ENCODE peak calls at places on chromosomes 12 and 14, in ten cellular contexts. One of them, this sample, is unnamed.

GRCh38 chr12:47382305-47382704 is 302.5 kb upstream of the AMIGO2 start:
- DNase-seq in naive thymus-derived CD4-positive, alpha-beta T cell: no peak
- DNase-seq in CD8-positive, alpha-beta T cell: no peak
- DNase-seq in fibroblast of lung: no peak
- DNase-seq in heart right ventricle: no peak
- DNase-seq in PC-3: no peak
- DNase-seq in CD4-positive, CD25-positive, alpha-beta regulatory T cell: no peak
- DNase-seq in CD4-positive, alpha-beta T cell: no peak
- DNase-seq in tibial nerve: no peak
- DNase-seq in ovary: no peak
- DNase-seq in this sample: no peak

GRCh38 chr14:74506408-74506807 is 12.8 kb downstream of the ISCA2 start:
- DNase-seq in naive thymus-derived CD4-positive, alpha-beta T cell: no peak
- DNase-seq in CD8-positive, alpha-beta T cell: no peak
- DNase-seq in fibroblast of lung: no peak
- DNase-seq in heart right ventricle: no peak
- DNase-seq in PC-3: no peak
- DNase-seq in CD4-positive, CD25-positive, alpha-beta regulatory T cell: no peak
- DNase-seq in CD4-positive, alpha-beta T cell: no peak
- DNase-seq in tibial nerve: no peak
- DNase-seq in ovary: no peak
- DNase-seq in this sample: no peak

GRCh38 chr12:118376089-118377004 is at the start of gene SUDS3:
- DNase-seq in naive thymus-derived CD4-positive, alpha-beta T cell: peak
- DNase-seq in CD8-positive, alpha-beta T cell: peak
- DNase-seq in fibroblast of lung: peak
- DNase-seq in heart right ventricle: peak
- DNase-seq in PC-3: peak
- DNase-seq in CD4-positive, CD25-positive, alpha-beta regulatory T cell: peak
- DNase-seq in CD4-positive, alpha-beta T cell: peak
- DNase-seq in tibial nerve: peak
- DNase-seq in ovary: peak
- DNase-seq in this sample: peak

GRCh38 chr14:76929927-76930326 is 98.6 kb downstream of the IRF2BPL start:
- DNase-seq in naive thymus-derived CD4-positive, alpha-beta T cell: peak
- DNase-seq in CD8-positive, alpha-beta T cell: peak
- DNase-seq in fibroblast of lung: no peak
- DNase-seq in heart right ventricle: no peak
- DNase-seq in PC-3: no peak
- DNase-seq in CD4-positive, CD25-positive, alpha-beta regulatory T cell: peak
- DNase-seq in CD4-positive, alpha-beta T cell: peak
- DNase-seq in tibial nerve: no peak
- DNase-seq in ovary: no peak
- DNase-seq in this sample: no peak

GRCh38 chr12:80713419-80713818 is 3.3 kb upstream of the MYF5 start:
- DNase-seq in naive thymus-derived CD4-positive, alpha-beta T cell: no peak
- DNase-seq in CD8-positive, alpha-beta T cell: no peak
- DNase-seq in fibroblast of lung: no peak
- DNase-seq in heart right ventricle: no peak
- DNase-seq in PC-3: no peak
- DNase-seq in CD4-positive, CD25-positive, alpha-beta regulatory T cell: no peak
- DNase-seq in CD4-positive, alpha-beta T cell: no peak
- DNase-seq in tibial nerve: no peak
- DNase-seq in ovary: no peak
- DNase-seq in this sample: no peak

GRCh38 chr14:22982013-22982476 is 306 bp downstream of the AJUBA start:
- DNase-seq in naive thymus-derived CD4-positive, alpha-beta T cell: peak
- DNase-seq in CD8-positive, alpha-beta T cell: no peak
- DNase-seq in fibroblast of lung: no peak
- DNase-seq in heart right ventricle: no peak
- DNase-seq in PC-3: no peak
- DNase-seq in CD4-positive, CD25-positive, alpha-beta regulatory T cell: peak
- DNase-seq in CD4-positive, alpha-beta T cell: no peak
- DNase-seq in tibial nerve: no peak
- DNase-seq in ovary: no peak
- DNase-seq in this sample: no peak

GRCh38 chr12:98464155-98464554 is 51.2 kb upstream of the TMPO start:
- DNase-seq in naive thymus-derived CD4-positive, alpha-beta T cell: no peak
- DNase-seq in CD8-positive, alpha-beta T cell: no peak
- DNase-seq in fibroblast of lung: peak
- DNase-seq in heart right ventricle: no peak
- DNase-seq in PC-3: no peak
- DNase-seq in CD4-positive, CD25-positive, alpha-beta regulatory T cell: no peak
- DNase-seq in CD4-positive, alpha-beta T cell: no peak
- DNase-seq in tibial nerve: no peak
- DNase-seq in ovary: no peak
- DNase-seq in this sample: no peak

GRCh38 chr14:103576371-103577024 is 13.7 kb downstream of the COA8 start:
- DNase-seq in naive thymus-derived CD4-positive, alpha-beta T cell: no peak
- DNase-seq in CD8-positive, alpha-beta T cell: no peak
- DNase-seq in fibroblast of lung: peak
- DNase-seq in heart right ventricle: peak
- DNase-seq in PC-3: peak
- DNase-seq in CD4-positive, CD25-positive, alpha-beta regulatory T cell: no peak
- DNase-seq in CD4-positive, alpha-beta T cell: no peak
- DNase-seq in tibial nerve: peak
- DNase-seq in ovary: peak
- DNase-seq in this sample: no peak

GRCh38 chr12:49548822-49549648 is 10.2 kb downstream of the KCNH3 start:
- DNase-seq in naive thymus-derived CD4-positive, alpha-beta T cell: no peak
- DNase-seq in CD8-positive, alpha-beta T cell: no peak
- DNase-seq in fibroblast of lung: peak
- DNase-seq in heart right ventricle: peak
- DNase-seq in PC-3: no peak
- DNase-seq in CD4-positive, CD25-positive, alpha-beta regulatory T cell: peak
- DNase-seq in CD4-positive, alpha-beta T cell: no peak
- DNase-seq in tibial nerve: no peak
- DNase-seq in ovary: no peak
- DNase-seq in this sample: no peak

GRCh38 chr14:46048127-46048526 is 603.5 kb downstream of the RPL10L start:
- DNase-seq in naive thymus-derived CD4-positive, alpha-beta T cell: no peak
- DNase-seq in CD8-positive, alpha-beta T cell: no peak
- DNase-seq in fibroblast of lung: peak
- DNase-seq in heart right ventricle: no peak
- DNase-seq in PC-3: peak
- DNase-seq in CD4-positive, CD25-positive, alpha-beta regulatory T cell: no peak
- DNase-seq in CD4-positive, alpha-beta T cell: no peak
- DNase-seq in tibial nerve: no peak
- DNase-seq in ovary: no peak
- DNase-seq in this sample: no peak

GRCh38 chr14:71139058-71139946 is 232.0 kb downstream of the PCNX1 start:
- DNase-seq in naive thymus-derived CD4-positive, alpha-beta T cell: peak
- DNase-seq in CD8-positive, alpha-beta T cell: peak
- DNase-seq in fibroblast of lung: peak
- DNase-seq in heart right ventricle: peak
- DNase-seq in PC-3: peak
- DNase-seq in CD4-positive, CD25-positive, alpha-beta regulatory T cell: peak
- DNase-seq in CD4-positive, alpha-beta T cell: peak
- DNase-seq in tibial nerve: peak
- DNase-seq in ovary: peak
- DNase-seq in this sample: no peak

GRCh38 chr12:51391047-51391837 is at the start of gene GALNT6:
- DNase-seq in naive thymus-derived CD4-positive, alpha-beta T cell: peak
- DNase-seq in CD8-positive, alpha-beta T cell: peak
- DNase-seq in fibroblast of lung: no peak
- DNase-seq in heart right ventricle: peak
- DNase-seq in PC-3: peak
- DNase-seq in CD4-positive, CD25-positive, alpha-beta regulatory T cell: peak
- DNase-seq in CD4-positive, alpha-beta T cell: peak
- DNase-seq in tibial nerve: no peak
- DNase-seq in ovary: no peak
- DNase-seq in this sample: no peak

GRCh38 chr12:51390457-51391046 is 654 bp downstream of the GALNT6 start:
- DNase-seq in naive thymus-derived CD4-positive, alpha-beta T cell: no peak
- DNase-seq in CD8-positive, alpha-beta T cell: no peak
- DNase-seq in fibroblast of lung: no peak
- DNase-seq in heart right ventricle: no peak
- DNase-seq in PC-3: peak
- DNase-seq in CD4-positive, CD25-positive, alpha-beta regulatory T cell: no peak
- DNase-seq in CD4-positive, alpha-beta T cell: no peak
- DNase-seq in tibial nerve: no peak
- DNase-seq in ovary: no peak
- DNase-seq in this sample: no peak

GRCh38 chr12:51395283-51396230 is 4.4 kb upstream of the GALNT6 start:
- DNase-seq in naive thymus-derived CD4-positive, alpha-beta T cell: no peak
- DNase-seq in CD8-positive, alpha-beta T cell: no peak
- DNase-seq in fibroblast of lung: no peak
- DNase-seq in heart right ventricle: no peak
- DNase-seq in PC-3: no peak
- DNase-seq in CD4-positive, CD25-positive, alpha-beta regulatory T cell: no peak
- DNase-seq in CD4-positive, alpha-beta T cell: no peak
- DNase-seq in tibial nerve: no peak
- DNase-seq in ovary: no peak
- DNase-seq in this sample: no peak

GRCh38 chr12:51392556-51393237 is 1.5 kb upstream of the GALNT6 start:
- DNase-seq in naive thymus-derived CD4-positive, alpha-beta T cell: no peak
- DNase-seq in CD8-positive, alpha-beta T cell: no peak
- DNase-seq in fibroblast of lung: peak
- DNase-seq in heart right ventricle: no peak
- DNase-seq in PC-3: no peak
- DNase-seq in CD4-positive, CD25-positive, alpha-beta regulatory T cell: peak
- DNase-seq in CD4-positive, alpha-beta T cell: no peak
- DNase-seq in tibial nerve: no peak
- DNase-seq in ovary: no peak
- DNase-seq in this sample: no peak

GRCh38 chr12:51393676-51394545 is 2.7 kb upstream of the GALNT6 start:
- DNase-seq in naive thymus-derived CD4-positive, alpha-beta T cell: peak
- DNase-seq in CD8-positive, alpha-beta T cell: peak
- DNase-seq in fibroblast of lung: peak
- DNase-seq in heart right ventricle: no peak
- DNase-seq in PC-3: peak
- DNase-seq in CD4-positive, CD25-positive, alpha-beta regulatory T cell: peak
- DNase-seq in CD4-positive, alpha-beta T cell: peak
- DNase-seq in tibial nerve: no peak
- DNase-seq in ovary: no peak
- DNase-seq in this sample: peak
- H3K27ac ChIP-seq in naive thymus-derived CD4-positive, alpha-beta T cell: peak
- H3K27ac ChIP-seq in CD8-positive, alpha-beta T cell: peak
- H3K27ac ChIP-seq in fibroblast of lung: peak
- H3K27ac ChIP-seq in heart right ventricle: peak
- H3K27ac ChIP-seq in PC-3: peak
- H3K27ac ChIP-seq in CD4-positive, CD25-positive, alpha-beta regulatory T cell: peak
- H3K27ac ChIP-seq in CD4-positive, alpha-beta T cell: peak
- H3K27ac ChIP-seq in tibial nerve: no peak
- H3K27ac ChIP-seq in ovary: no peak
- H3K27ac ChIP-seq in this sample: peak

GRCh38 chr14:80215756-80216581 is 4.7 kb upstream of the DIO2 start:
- DNase-seq in naive thymus-derived CD4-positive, alpha-beta T cell: no peak
- DNase-seq in CD8-positive, alpha-beta T cell: no peak
- DNase-seq in fibroblast of lung: peak
- DNase-seq in heart right ventricle: peak
- DNase-seq in PC-3: peak
- DNase-seq in CD4-positive, CD25-positive, alpha-beta regulatory T cell: no peak
- DNase-seq in CD4-positive, alpha-beta T cell: no peak
- DNase-seq in tibial nerve: peak
- DNase-seq in ovary: no peak
- DNase-seq in this sample: no peak
- H3K27ac ChIP-seq in naive thymus-derived CD4-positive, alpha-beta T cell: no peak
- H3K27ac ChIP-seq in CD8-positive, alpha-beta T cell: no peak
- H3K27ac ChIP-seq in fibroblast of lung: no peak
- H3K27ac ChIP-seq in heart right ventricle: peak
- H3K27ac ChIP-seq in PC-3: peak
- H3K27ac ChIP-seq in CD4-positive, CD25-positive, alpha-beta regulatory T cell: no peak
- H3K27ac ChIP-seq in CD4-positive, alpha-beta T cell: no peak
- H3K27ac ChIP-seq in tibial nerve: no peak
- H3K27ac ChIP-seq in ovary: no peak
- H3K27ac ChIP-seq in this sample: no peak

GRCh38 chr14:37992489-37992888 is 215.2 kb upstream of the SSTR1 start:
- DNase-seq in naive thymus-derived CD4-positive, alpha-beta T cell: no peak
- DNase-seq in CD8-positive, alpha-beta T cell: no peak
- DNase-seq in fibroblast of lung: no peak
- DNase-seq in heart right ventricle: no peak
- DNase-seq in PC-3: no peak
- DNase-seq in CD4-positive, CD25-positive, alpha-beta regulatory T cell: no peak
- DNase-seq in CD4-positive, alpha-beta T cell: no peak
- DNase-seq in tibial nerve: no peak
- DNase-seq in ovary: no peak
- DNase-seq in this sample: no peak

GRCh38 chr14:37991027-37991426 is 216.7 kb upstream of the SSTR1 start:
- DNase-seq in naive thymus-derived CD4-positive, alpha-beta T cell: no peak
- DNase-seq in CD8-positive, alpha-beta T cell: no peak
- DNase-seq in fibroblast of lung: no peak
- DNase-seq in heart right ventricle: no peak
- DNase-seq in PC-3: no peak
- DNase-seq in CD4-positive, CD25-positive, alpha-beta regulatory T cell: no peak
- DNase-seq in CD4-positive, alpha-beta T cell: no peak
- DNase-seq in tibial nerve: no peak
- DNase-seq in ovary: no peak
- DNase-seq in this sample: no peak

GRCh38 chr14:37985826-37986470 is 221.8 kb upstream of the SSTR1 start:
- DNase-seq in naive thymus-derived CD4-positive, alpha-beta T cell: peak
- DNase-seq in CD8-positive, alpha-beta T cell: peak
- DNase-seq in fibroblast of lung: peak
- DNase-seq in heart right ventricle: no peak
- DNase-seq in PC-3: peak
- DNase-seq in CD4-positive, CD25-positive, alpha-beta regulatory T cell: peak
- DNase-seq in CD4-positive, alpha-beta T cell: peak
- DNase-seq in tibial nerve: peak
- DNase-seq in ovary: no peak
- DNase-seq in this sample: no peak

DNA sequence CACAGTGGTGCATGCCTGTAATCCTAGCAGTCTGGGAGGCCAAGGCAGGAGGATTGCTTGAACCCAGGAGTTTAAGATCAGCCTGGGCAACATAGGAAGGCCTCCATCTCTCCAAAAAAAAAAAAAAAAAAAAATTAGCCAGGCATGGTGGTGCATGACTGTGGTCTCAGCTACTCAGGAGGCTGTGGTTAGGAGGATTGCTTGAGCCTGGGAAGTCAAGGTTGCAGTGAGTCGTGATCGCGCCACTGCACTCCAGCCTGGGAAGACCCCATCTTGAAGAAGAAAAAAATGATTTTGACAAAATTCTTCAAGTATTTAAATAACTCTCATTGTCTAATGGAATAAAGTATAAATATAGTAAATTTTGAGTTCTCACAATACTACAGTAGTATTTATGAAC is 219.2 kb upstream of the SSTR1 start:
- DNase-seq in naive thymus-derived CD4-positive, alpha-beta T cell: no peak
- DNase-seq in CD8-positive, alpha-beta T cell: no peak
- DNase-seq in fibroblast of lung: peak
- DNase-seq in heart right ventricle: no peak
- DNase-seq in PC-3: no peak
- DNase-seq in CD4-positive, CD25-positive, alpha-beta regulatory T cell: no peak
- DNase-seq in CD4-positive, alpha-beta T cell: no peak
- DNase-seq in tibial nerve: no peak
- DNase-seq in ovary: no peak
- DNase-seq in this sample: no peak
- H3K27ac ChIP-seq in naive thymus-derived CD4-positive, alpha-beta T cell: no peak
- H3K27ac ChIP-seq in CD8-positive, alpha-beta T cell: no peak
- H3K27ac ChIP-seq in fibroblast of lung: no peak
- H3K27ac ChIP-seq in heart right ventricle: no peak
- H3K27ac ChIP-seq in PC-3: no peak
- H3K27ac ChIP-seq in CD4-positive, CD25-positive, alpha-beta regulatory T cell: no peak
- H3K27ac ChIP-seq in CD4-positive, alpha-beta T cell: no peak
- H3K27ac ChIP-seq in tibial nerve: no peak
- H3K27ac ChIP-seq in ovary: no peak
- H3K27ac ChIP-seq in this sample: no peak

DNA sequence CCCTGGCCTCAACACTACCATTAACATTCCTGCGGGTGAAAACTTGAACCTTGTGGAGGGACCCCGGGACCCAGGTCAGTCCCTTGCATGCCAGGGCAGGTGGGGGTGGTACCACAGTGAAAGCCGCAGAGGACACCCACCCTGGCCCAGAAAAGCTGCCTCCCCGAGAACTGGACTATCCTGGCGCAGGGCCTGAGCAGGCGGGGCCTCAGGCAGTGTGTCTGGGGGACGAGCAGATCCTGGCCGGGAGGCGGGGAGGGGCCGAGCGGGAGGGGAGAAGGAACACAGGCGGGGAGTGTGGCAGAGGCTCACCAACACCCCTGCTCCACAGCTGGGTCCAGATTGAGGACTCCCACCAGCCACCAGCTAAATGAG is 10.0 kb downstream of the AHNAK2 start:
- DNase-seq in naive thymus-derived CD4-positive, alpha-beta T cell: no peak
- DNase-seq in CD8-positive, alpha-beta T cell: no peak
- DNase-seq in fibroblast of lung: peak
- DNase-seq in heart right ventricle: peak
- DNase-seq in PC-3: peak
- DNase-seq in CD4-positive, CD25-positive, alpha-beta regulatory T cell: no peak
- DNase-seq in CD4-positive, alpha-beta T cell: no peak
- DNase-seq in tibial nerve: peak
- DNase-seq in ovary: peak
- DNase-seq in this sample: no peak
- H3K27ac ChIP-seq in naive thymus-derived CD4-positive, alpha-beta T cell: no peak
- H3K27ac ChIP-seq in CD8-positive, alpha-beta T cell: no peak
- H3K27ac ChIP-seq in fibroblast of lung: no peak
- H3K27ac ChIP-seq in heart right ventricle: peak
- H3K27ac ChIP-seq in PC-3: peak
- H3K27ac ChIP-seq in CD4-positive, CD25-positive, alpha-beta regulatory T cell: no peak
- H3K27ac ChIP-seq in CD4-positive, alpha-beta T cell: no peak
- H3K27ac ChIP-seq in tibial nerve: peak
- H3K27ac ChIP-seq in ovary: peak
- H3K27ac ChIP-seq in this sample: peak